ENCODE peak calls at places on chromosomes 13 and 19, in five cellular contexts. I, S, N, P and E are unnamed samples.

GRCh38 chr13:113903361-113903760 is 39.5 kb upstream of the GAS6 start:
- ATAC-seq in P (no peak), N (no peak), S (no peak), I (no peak), E (peak)

GRCh38 chr19:45404557-45405434 is at the start of gene PPP1R13L:
- ATAC-seq in S (peak), N (peak), I (peak), P (peak), E (peak)

GRCh38 chr13:91817250-91817649 is 418.8 kb downstream of the GPC5 start:
- ATAC-seq in S (peak), N (no peak), I (no peak), P (peak), E (no peak)

GRCh38 chr13:48876289-48876688 is 99.4 kb upstream of the FNDC3A start:
- ATAC-seq in P (no peak), I (no peak), S (no peak), N (no peak), E (no peak)

GRCh38 chr13:103188688-103189326 is 122.6 kb upstream of the SLC10A2 start:
- ATAC-seq in I (no peak), P (no peak), N (peak), S (peak), E (no peak)

GRCh38 chr13:23547000-23547590 is 23.1 kb upstream of the TNFRSF19 start:
- ATAC-seq in I (no peak), N (peak), P (no peak), S (peak), E (peak)

GRCh38 chr19:3879656-3880055 is 829 bp upstream of the ATCAY start:
- ATAC-seq in N (no peak), S (no peak), P (peak), I (no peak), E (no peak)

GRCh38 chr19:40613669-40614594 is 12.8 kb downstream of the LTBP4 start:
- ATAC-seq in S (peak), N (peak), P (peak), I (peak), E (peak)

GRCh38 chr13:44974056-44974798 is 15.0 kb downstream of the NUFIP1 start:
- ATAC-seq in P (no peak), N (peak), I (no peak), S (peak), E (no peak)

GRCh38 chr19:29944415-29945012 is 2.5 kb downstream of the URI1 start:
- ATAC-seq in N (peak), P (peak), I (no peak), S (no peak), E (no peak)

GRCh38 chr19:29547981-29548380 is 22.2 kb downstream of the VSTM2B start:
- ATAC-seq in N (no peak), S (no peak), P (no peak), I (no peak), E (no peak)

GRCh38 chr13:27432612-27433210 is 8.3 kb downstream of the GTF3A start:
- ATAC-seq in I (no peak), P (no peak), S (no peak), N (no peak), E (no peak)

GRCh38 chr19:5864725-5865486 is 5.4 kb downstream of the FUT5 start:
- ATAC-seq in I (no peak), S (no peak), P (no peak), N (no peak), E (no peak)

GRCh38 chr19:45051929-45052579 is 13.2 kb downstream of the CLASRP start:
- ATAC-seq in I (no peak), P (no peak), S (peak), N (peak), E (no peak)

GRCh38 chr13:41246969-41247750 is 16.2 kb downstream of the MTRF1 start:
- ATAC-seq in I (no peak), S (no peak), P (no peak), N (no peak), E (no peak)

GRCh38 chr13:41577437-41577836 is 120.1 kb downstream of the RGCC start:
- ATAC-seq in P (no peak), N (no peak), S (peak), I (no peak), E (peak)

DNA sequence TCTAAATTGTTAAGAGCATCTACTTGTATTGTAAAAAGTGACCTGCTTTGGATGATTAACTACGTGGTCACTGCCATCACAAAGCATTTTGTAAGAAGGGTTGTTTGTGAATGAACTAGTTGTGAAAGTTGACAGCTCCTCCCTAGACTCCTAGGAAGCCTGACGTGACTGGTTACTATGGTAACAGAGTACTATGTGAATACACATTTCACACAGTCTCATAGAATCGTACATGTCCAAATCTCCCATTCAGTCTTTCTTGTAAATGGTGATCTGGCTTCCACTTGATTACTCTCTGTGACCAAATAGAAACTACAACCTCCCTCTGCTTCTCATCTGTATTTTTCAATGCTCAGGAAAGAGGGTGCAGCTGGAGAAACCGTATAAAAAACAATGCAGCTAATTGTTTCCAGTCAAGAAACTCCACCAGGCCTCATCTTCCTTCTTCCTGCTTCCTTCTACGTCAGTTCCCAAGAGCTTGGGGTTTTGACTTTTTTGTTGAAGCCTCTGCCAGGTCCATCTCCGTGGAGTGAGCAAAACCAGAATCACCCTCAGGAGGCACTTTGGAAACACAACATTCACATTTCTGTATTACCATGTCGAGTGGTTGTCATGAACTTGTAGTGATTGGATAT is 83.4 kb downstream of the GPC6 start:
- ATAC-seq in I (no peak), N (no peak), S (no peak), P (peak), E (no peak)
- TF ChIP-seq EP300 in I (no peak), N (no peak), S (no peak), P (no peak), E (no peak)

DNA sequence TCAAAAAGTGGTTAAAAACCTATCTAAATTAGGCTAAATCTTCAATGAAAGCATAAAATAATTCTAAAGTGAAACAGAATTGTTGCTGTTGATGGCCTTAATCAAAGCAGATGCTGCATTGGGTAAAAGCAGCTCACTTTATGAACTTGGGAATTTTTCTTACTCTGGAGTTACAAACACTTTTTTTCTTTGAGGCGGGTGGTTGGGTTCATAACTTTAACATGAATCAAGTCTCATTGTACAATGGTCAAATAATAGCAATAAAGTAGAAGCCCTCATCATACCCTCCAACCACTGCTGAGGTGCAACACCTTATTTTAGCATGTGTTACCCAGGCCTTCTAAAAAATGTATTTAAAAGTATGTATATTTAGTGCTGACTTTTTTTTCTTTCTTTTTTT is 29.1 kb downstream of the NUP58 start:
- ATAC-seq in I (no peak), P (no peak), S (no peak), N (no peak), E (no peak)
- H3K27ac ChIP-seq in I (no peak), P (no peak), S (no peak), N (no peak), E (no peak)

DNA sequence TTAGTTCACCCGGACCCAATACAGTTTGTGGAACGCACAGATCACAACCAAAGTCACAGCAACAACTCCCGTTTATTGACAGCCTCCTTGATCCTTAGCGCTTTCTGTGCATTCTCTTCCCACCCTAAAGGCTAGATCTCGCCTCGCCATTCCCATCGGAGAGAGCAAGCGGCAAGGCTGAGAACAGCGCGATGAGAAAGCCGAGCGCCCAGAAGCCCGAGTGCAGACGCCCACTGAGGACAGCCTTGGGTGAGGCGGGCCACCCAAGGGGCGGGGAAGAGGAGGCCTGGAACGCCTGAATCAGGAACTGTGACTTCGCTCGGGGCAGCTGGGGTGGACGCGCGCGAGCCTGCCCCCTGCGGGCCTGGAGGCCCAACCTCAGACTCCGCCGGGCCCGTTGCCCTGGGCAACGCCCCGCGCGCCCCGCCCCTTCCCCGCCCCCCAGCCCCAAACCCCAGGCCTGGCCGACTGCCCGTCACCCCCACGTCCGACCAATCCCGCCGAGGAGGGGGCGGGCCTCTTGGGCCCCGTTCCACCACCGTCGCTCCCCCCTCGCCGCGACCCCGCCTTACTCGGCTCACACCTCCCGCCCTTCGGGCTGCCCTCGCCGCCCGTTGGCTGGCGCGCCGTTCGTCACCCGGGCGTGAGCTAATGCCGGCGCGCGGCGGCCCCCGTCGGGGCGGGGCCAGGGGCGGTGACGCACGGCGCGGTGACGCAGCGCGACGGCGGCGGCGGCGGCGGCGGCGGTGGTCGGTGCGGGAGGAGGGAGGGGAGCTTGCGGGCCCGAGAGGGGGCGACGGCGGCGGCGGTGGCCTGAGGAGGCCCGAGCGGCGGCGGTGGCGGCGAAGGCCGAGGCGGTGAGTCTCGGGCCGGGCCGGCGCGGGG is at the start of gene SAMD4B:
- ATAC-seq in N (peak), I (peak), S (peak), P (peak), E (peak)
- TF ChIP-seq POLR2AphosphoS5 in N (peak), I (peak), S (peak), P (peak), E (peak)

GRCh38 chr13:42981853-42982252 is 10.2 kb downstream of the EPSTI1 start:
- ATAC-seq in I (no peak), S (no peak), N (no peak), P (no peak), E (no peak)
- TF ChIP-seq EP300 in I (no peak), S (no peak), N (no peak), P (no peak), E (no peak)

GRCh38 chr19:16340092-16340491 is 15.5 kb downstream of the KLF2 start:
- ATAC-seq in I (no peak), N (no peak), P (no peak), S (no peak), E (no peak)

GRCh38 chr19:16338470-16339360 is 14.1 kb downstream of the KLF2 start:
- ATAC-seq in S (peak), I (peak), N (peak), P (no peak), E (peak)

GRCh38 chr19:16340654-16341053 is 16.0 kb downstream of the KLF2 start:
- ATAC-seq in P (no peak), N (no peak), S (no peak), I (no peak), E (no peak)

GRCh38 chr19:16337809-16338469 is 13.3 kb downstream of the KLF2 start:
- ATAC-seq in I (no peak), S (peak), N (no peak), P (no peak), E (no peak)

GRCh38 chr19:16339361-16339725 is 14.7 kb downstream of the KLF2 start:
- ATAC-seq in S (no peak), N (peak), I (no peak), P (no peak), E (no peak)
- H3K27ac ChIP-seq in S (peak), N (peak), I (no peak), P (no peak), E (peak)

GRCh38 chr19:1990230-1991017 is 25.1 kb downstream of the BTBD2 start:
- ATAC-seq in I (no peak), N (no peak), S (no peak), P (no peak), E (no peak)

GRCh38 chr19:1989513-1990229 is 25.8 kb downstream of the BTBD2 start:
- ATAC-seq in S (no peak), N (no peak), P (no peak), I (no peak), E (no peak)

GRCh38 chr19:1986357-1987162 is 29.0 kb downstream of the BTBD2 start:
- ATAC-seq in I (peak), N (no peak), P (peak), S (peak), E (no peak)

GRCh38 chr19:1985588-1986356 is 29.7 kb downstream of the BTBD2 start:
- ATAC-seq in P (peak), S (no peak), I (peak), N (no peak), E (no peak)

DNA sequence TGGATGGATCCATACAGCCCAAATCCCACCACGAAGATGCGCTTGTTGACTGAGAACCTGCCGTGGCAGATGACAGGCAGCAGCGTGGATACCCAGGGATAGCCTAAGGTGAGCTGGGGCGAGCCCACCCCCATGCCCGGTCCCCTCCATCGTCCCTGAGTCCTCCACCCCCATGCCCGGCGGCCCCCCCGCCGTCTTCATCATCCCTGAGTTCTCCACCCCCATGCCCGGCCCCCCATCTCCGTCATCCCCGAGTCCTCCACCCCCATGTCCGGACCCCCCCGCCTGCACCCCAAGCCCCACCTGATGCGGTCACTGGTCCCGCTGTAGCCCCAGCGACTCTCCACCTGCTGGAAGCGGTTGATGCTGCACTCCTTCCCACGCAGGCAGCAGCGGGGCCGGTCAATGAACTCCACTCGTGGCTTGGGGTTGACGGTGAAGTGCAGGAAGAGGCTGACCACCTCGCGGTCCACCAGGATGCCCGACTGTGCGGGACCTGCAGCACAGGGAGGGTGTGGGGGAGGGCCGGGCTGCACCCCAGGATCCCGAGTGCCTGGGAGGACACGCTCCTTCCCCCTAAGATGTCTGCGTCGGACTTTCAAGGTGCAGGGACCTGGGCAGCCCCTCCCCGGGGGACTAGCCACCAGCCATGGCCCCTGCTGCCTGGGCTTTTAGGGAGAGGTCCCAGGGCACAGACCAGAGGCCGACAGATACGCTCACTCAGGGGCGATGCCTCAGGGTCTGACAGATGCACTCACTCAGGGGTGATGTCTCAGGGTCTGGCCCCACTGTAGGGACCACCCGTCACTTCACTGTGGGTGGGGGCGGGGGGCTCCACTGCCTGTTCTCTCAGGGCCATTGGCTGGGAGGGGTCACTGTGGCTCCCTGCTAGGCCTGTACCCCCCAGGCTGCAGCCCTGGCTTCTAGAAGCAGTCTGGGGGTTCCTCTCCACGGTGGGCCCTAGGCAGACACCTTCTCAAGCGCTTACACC is 28.0 kb downstream of the BTBD2 start:
- ATAC-seq in S (peak), I (peak), P (peak), N (no peak), E (no peak)
- TF ChIP-seq POLR2AphosphoS5 in S (no peak), I (no peak), P (no peak), N (no peak), E (no peak)

DNA sequence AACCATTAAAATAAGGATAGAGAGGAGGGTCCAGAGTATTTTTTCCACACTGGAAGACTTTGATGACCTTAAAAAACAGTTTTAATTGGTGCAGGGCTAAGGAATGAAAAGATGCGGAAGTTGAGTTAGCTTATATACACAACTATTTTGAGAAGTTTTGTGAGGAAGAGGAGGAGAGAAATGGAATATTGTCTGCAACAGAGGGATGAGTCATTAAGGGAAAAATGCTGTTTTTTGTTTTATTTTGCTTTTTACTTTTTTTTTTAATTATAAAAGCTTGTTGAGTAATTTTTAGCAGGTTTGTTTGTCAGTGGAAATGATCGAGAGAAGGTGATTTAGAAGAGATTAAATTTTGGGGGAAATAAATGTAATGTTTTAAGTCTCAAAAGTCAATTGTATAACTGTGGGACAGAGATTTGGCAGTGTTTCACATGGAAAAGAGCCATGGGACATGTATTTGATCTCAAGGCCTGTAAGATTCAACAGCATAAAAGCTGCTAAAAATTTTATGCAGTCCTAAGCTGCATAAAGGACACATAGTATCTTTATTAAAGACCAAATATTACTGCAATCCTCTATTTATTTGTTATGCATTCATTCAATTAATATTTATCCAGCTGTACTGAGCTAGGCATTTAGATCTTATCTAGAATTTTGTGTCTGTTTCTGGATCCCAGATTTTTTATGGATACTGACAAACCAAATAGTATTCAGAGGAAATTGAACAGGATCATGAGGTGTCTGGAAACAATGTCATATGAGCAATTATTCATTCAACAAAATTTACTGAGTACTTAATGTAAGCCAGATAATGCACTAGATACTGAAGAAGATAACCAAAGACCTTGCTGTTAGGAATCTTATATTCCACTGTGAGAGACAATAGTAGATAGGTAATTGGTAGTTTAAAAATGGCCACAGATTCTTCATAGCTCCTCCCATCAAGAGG is 72.7 kb downstream of the DNAJC15 start:
- ATAC-seq in P (no peak), I (no peak), N (no peak), S (no peak), E (no peak)
- TF ChIP-seq EP300 in P (no peak), I (no peak), N (no peak), S (no peak), E (no peak)

DNA sequence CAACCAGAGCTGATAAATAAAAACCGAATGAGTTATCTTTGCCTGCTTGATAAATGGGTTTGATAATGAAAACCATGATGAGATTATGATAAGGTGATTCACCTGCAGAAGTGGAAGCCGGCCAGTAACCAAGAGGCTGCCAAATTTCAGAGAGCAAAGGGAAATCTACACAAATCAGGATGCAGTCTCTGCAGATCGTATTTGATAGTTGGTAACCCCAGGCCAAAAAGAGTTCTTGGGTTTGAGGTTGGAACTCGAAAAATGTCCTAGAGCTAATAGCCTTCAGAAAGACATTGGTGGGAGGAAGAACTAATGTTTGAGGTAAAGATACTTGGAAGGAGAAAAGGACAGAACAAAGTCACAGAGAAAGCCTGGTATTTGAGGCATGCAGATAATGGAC is 9.6 kb upstream of the LATS2 start:
- ATAC-seq in S (no peak), N (no peak), I (no peak), P (no peak), E (no peak)
- H3K27ac ChIP-seq in S (no peak), N (no peak), I (no peak), P (no peak), E (no peak)